ENCODE peak calls at places on chromosomes 2 and 18, in ten cellular contexts. One of them, this sample, is unnamed.

GRCh38 chr2:176130153-176130916 is 830 bp downstream of the HOXD8 start:
- DNase-seq in tibial artery: no peak
- DNase-seq in aorta: no peak
- DNase-seq in adrenal gland: peak; percentile 75
- DNase-seq in IMR-90: no peak
- DNase-seq in CD8-positive, alpha-beta T cell: no peak
- DNase-seq in breast epithelium: no peak
- DNase-seq in right atrium auricular region: no peak
- DNase-seq in WERI-Rb-1: no peak
- DNase-seq in sigmoid colon: peak; percentile 86
- DNase-seq in this sample: peak; percentile 45

GRCh38 chr2:236180831-236181453 is 12.8 kb upstream of the GBX2 start:
- DNase-seq in tibial artery: no peak
- DNase-seq in aorta: no peak
- DNase-seq in adrenal gland: peak; percentile 52
- DNase-seq in IMR-90: peak; percentile 65
- DNase-seq in CD8-positive, alpha-beta T cell: no peak
- DNase-seq in breast epithelium: no peak
- DNase-seq in right atrium auricular region: no peak
- DNase-seq in WERI-Rb-1: peak; percentile 69
- DNase-seq in sigmoid colon: peak; percentile 66
- DNase-seq in this sample: peak; percentile 87

GRCh38 chr2:237164474-237165047 is 78.9 kb downstream of the COPS8 start:
- DNase-seq in tibial artery: no peak
- DNase-seq in aorta: no peak
- DNase-seq in adrenal gland: no peak
- DNase-seq in IMR-90: no peak
- DNase-seq in CD8-positive, alpha-beta T cell: no peak
- DNase-seq in breast epithelium: no peak
- DNase-seq in right atrium auricular region: no peak
- DNase-seq in WERI-Rb-1: no peak
- DNase-seq in sigmoid colon: no peak
- DNase-seq in this sample: no peak

GRCh38 chr2:147399011-147399410 is 445.8 kb upstream of the ACVR2A start:
- DNase-seq in tibial artery: no peak
- DNase-seq in aorta: no peak
- DNase-seq in adrenal gland: no peak
- DNase-seq in IMR-90: no peak
- DNase-seq in CD8-positive, alpha-beta T cell: no peak
- DNase-seq in breast epithelium: no peak
- DNase-seq in right atrium auricular region: no peak
- DNase-seq in WERI-Rb-1: no peak
- DNase-seq in sigmoid colon: no peak
- DNase-seq in this sample: no peak

GRCh38 chr2:283996-284794 is 3.7 kb downstream of the ALKAL2 start:
- DNase-seq in tibial artery: no peak
- DNase-seq in aorta: no peak
- DNase-seq in adrenal gland: no peak
- DNase-seq in IMR-90: peak; percentile 52
- DNase-seq in CD8-positive, alpha-beta T cell: no peak
- DNase-seq in breast epithelium: no peak
- DNase-seq in right atrium auricular region: no peak
- DNase-seq in WERI-Rb-1: no peak
- DNase-seq in sigmoid colon: no peak
- DNase-seq in this sample: no peak

GRCh38 chr2:173076557-173077345 is 1.1 kb downstream of the MAP3K20 start:
- DNase-seq in tibial artery: peak; percentile 56
- DNase-seq in aorta: peak; percentile 66
- DNase-seq in adrenal gland: peak; percentile 52
- DNase-seq in IMR-90: peak; percentile 48
- DNase-seq in CD8-positive, alpha-beta T cell: no peak
- DNase-seq in breast epithelium: peak; percentile 48
- DNase-seq in right atrium auricular region: no peak
- DNase-seq in WERI-Rb-1: peak; percentile 27
- DNase-seq in sigmoid colon: peak; percentile 74
- DNase-seq in this sample: peak; percentile 71

GRCh38 chr2:220966636-220967035 is 605.5 kb downstream of the EPHA4 start:
- DNase-seq in tibial artery: no peak
- DNase-seq in aorta: no peak
- DNase-seq in adrenal gland: no peak
- DNase-seq in IMR-90: peak; percentile 91
- DNase-seq in CD8-positive, alpha-beta T cell: no peak
- DNase-seq in breast epithelium: no peak
- DNase-seq in right atrium auricular region: no peak
- DNase-seq in WERI-Rb-1: no peak
- DNase-seq in sigmoid colon: no peak
- DNase-seq in this sample: peak; percentile 68

GRCh38 chr2:215728504-215729065 is 284.8 kb downstream of the MREG start:
- DNase-seq in tibial artery: peak; percentile 77
- DNase-seq in aorta: peak; percentile 70
- DNase-seq in adrenal gland: peak; percentile 22
- DNase-seq in IMR-90: peak; percentile 95
- DNase-seq in CD8-positive, alpha-beta T cell: no peak
- DNase-seq in breast epithelium: no peak
- DNase-seq in right atrium auricular region: no peak
- DNase-seq in WERI-Rb-1: no peak
- DNase-seq in sigmoid colon: no peak
- DNase-seq in this sample: peak; percentile 92

GRCh38 chr2:106065983-106066826 is 127.9 kb downstream of the UXS1 start:
- DNase-seq in tibial artery: no peak
- DNase-seq in aorta: no peak
- DNase-seq in adrenal gland: no peak
- DNase-seq in IMR-90: no peak
- DNase-seq in CD8-positive, alpha-beta T cell: no peak
- DNase-seq in breast epithelium: no peak
- DNase-seq in right atrium auricular region: no peak
- DNase-seq in WERI-Rb-1: no peak
- DNase-seq in sigmoid colon: no peak
- DNase-seq in this sample: no peak

GRCh38 chr2:8552264-8552913 is 129.5 kb upstream of the ID2 start:
- DNase-seq in tibial artery: no peak
- DNase-seq in aorta: peak; percentile 25
- DNase-seq in adrenal gland: no peak
- DNase-seq in IMR-90: no peak
- DNase-seq in CD8-positive, alpha-beta T cell: no peak
- DNase-seq in breast epithelium: no peak
- DNase-seq in right atrium auricular region: no peak
- DNase-seq in WERI-Rb-1: no peak
- DNase-seq in sigmoid colon: peak; percentile 29
- DNase-seq in this sample: no peak
- H3K4me3 ChIP-seq in tibial artery: no peak overlapping the region
- H3K4me3 ChIP-seq in aorta: no peak overlapping the region
- H3K4me3 ChIP-seq in adrenal gland: no peak overlapping the region
- H3K4me3 ChIP-seq in IMR-90: no peak overlapping the region
- H3K4me3 ChIP-seq in CD8-positive, alpha-beta T cell: no peak overlapping the region
- H3K4me3 ChIP-seq in breast epithelium: no peak overlapping the region
- H3K4me3 ChIP-seq in right atrium auricular region: no peak overlapping the region
- H3K4me3 ChIP-seq in WERI-Rb-1: no peak overlapping the region
- H3K4me3 ChIP-seq in sigmoid colon: no peak overlapping the region
- H3K4me3 ChIP-seq in this sample: no peak overlapping the region

GRCh38 chr18:49948975-49949374 is 135.6 kb upstream of the ACAA2 start:
- DNase-seq in tibial artery: no peak
- DNase-seq in aorta: no peak
- DNase-seq in adrenal gland: no peak
- DNase-seq in IMR-90: no peak
- DNase-seq in CD8-positive, alpha-beta T cell: no peak
- DNase-seq in breast epithelium: no peak
- DNase-seq in right atrium auricular region: no peak
- DNase-seq in WERI-Rb-1: no peak
- DNase-seq in sigmoid colon: no peak
- DNase-seq in this sample: no peak
- H3K9me3 ChIP-seq in tibial artery: no peaks in the 10 kb centered on the region
- H3K9me3 ChIP-seq in aorta: no peaks in the 10 kb centered on the region
- H3K9me3 ChIP-seq in adrenal gland: no peaks in the 10 kb centered on the region
- H3K9me3 ChIP-seq in IMR-90: no peaks in the 10 kb centered on the region
- H3K9me3 ChIP-seq in CD8-positive, alpha-beta T cell: no peaks in the 10 kb centered on the region
- H3K9me3 ChIP-seq in breast epithelium: no peaks in the 10 kb centered on the region
- H3K9me3 ChIP-seq in right atrium auricular region: no peaks in the 10 kb centered on the region
- H3K9me3 ChIP-seq in WERI-Rb-1: no peaks in the 10 kb centered on the region
- H3K9me3 ChIP-seq in sigmoid colon: no peaks in the 10 kb centered on the region
- H3K9me3 ChIP-seq in this sample: no peaks in the 10 kb centered on the region

GRCh38 chr2:200459101-200459500 is 50.8 kb downstream of the KCTD18 start:
- DNase-seq in tibial artery: no peak
- DNase-seq in aorta: no peak
- DNase-seq in adrenal gland: no peak
- DNase-seq in IMR-90: no peak
- DNase-seq in CD8-positive, alpha-beta T cell: no peak
- DNase-seq in breast epithelium: no peak
- DNase-seq in right atrium auricular region: no peak
- DNase-seq in WERI-Rb-1: no peak
- DNase-seq in sigmoid colon: no peak
- DNase-seq in this sample: no peak
- H3K4me3 ChIP-seq in tibial artery: no peak overlapping the region
- H3K4me3 ChIP-seq in aorta: no peak overlapping the region
- H3K4me3 ChIP-seq in adrenal gland: no peak overlapping the region
- H3K4me3 ChIP-seq in IMR-90: no peak overlapping the region
- H3K4me3 ChIP-seq in CD8-positive, alpha-beta T cell: no peak overlapping the region
- H3K4me3 ChIP-seq in breast epithelium: no peak overlapping the region
- H3K4me3 ChIP-seq in right atrium auricular region: no peak overlapping the region
- H3K4me3 ChIP-seq in WERI-Rb-1: no peak overlapping the region
- H3K4me3 ChIP-seq in sigmoid colon: no peak overlapping the region
- H3K4me3 ChIP-seq in this sample: no peak overlapping the region

GRCh38 chr2:240355962-240356361 is 79.5 kb upstream of the GPC1 start:
- DNase-seq in tibial artery: no peak
- DNase-seq in aorta: no peak
- DNase-seq in adrenal gland: no peak
- DNase-seq in IMR-90: no peak
- DNase-seq in CD8-positive, alpha-beta T cell: no peak
- DNase-seq in breast epithelium: no peak
- DNase-seq in right atrium auricular region: no peak
- DNase-seq in WERI-Rb-1: no peak
- DNase-seq in sigmoid colon: no peak
- DNase-seq in this sample: no peak
- H3K9me3 ChIP-seq in tibial artery: peaks cover 9% of the 10 kb centered on the region
- H3K9me3 ChIP-seq in aorta: no peaks in the 10 kb centered on the region
- H3K9me3 ChIP-seq in adrenal gland: no peaks in the 10 kb centered on the region
- H3K9me3 ChIP-seq in IMR-90: peaks cover 19% of the 10 kb centered on the region
- H3K9me3 ChIP-seq in CD8-positive, alpha-beta T cell: no peaks in the 10 kb centered on the region
- H3K9me3 ChIP-seq in breast epithelium: peaks cover 19% of the 10 kb centered on the region
- H3K9me3 ChIP-seq in right atrium auricular region: peaks cover 13% of the 10 kb centered on the region
- H3K9me3 ChIP-seq in WERI-Rb-1: peaks cover 12% of the 10 kb centered on the region
- H3K9me3 ChIP-seq in sigmoid colon: peaks cover 8% of the 10 kb centered on the region
- H3K9me3 ChIP-seq in this sample: peaks cover 21% of the 10 kb centered on the region

DNA sequence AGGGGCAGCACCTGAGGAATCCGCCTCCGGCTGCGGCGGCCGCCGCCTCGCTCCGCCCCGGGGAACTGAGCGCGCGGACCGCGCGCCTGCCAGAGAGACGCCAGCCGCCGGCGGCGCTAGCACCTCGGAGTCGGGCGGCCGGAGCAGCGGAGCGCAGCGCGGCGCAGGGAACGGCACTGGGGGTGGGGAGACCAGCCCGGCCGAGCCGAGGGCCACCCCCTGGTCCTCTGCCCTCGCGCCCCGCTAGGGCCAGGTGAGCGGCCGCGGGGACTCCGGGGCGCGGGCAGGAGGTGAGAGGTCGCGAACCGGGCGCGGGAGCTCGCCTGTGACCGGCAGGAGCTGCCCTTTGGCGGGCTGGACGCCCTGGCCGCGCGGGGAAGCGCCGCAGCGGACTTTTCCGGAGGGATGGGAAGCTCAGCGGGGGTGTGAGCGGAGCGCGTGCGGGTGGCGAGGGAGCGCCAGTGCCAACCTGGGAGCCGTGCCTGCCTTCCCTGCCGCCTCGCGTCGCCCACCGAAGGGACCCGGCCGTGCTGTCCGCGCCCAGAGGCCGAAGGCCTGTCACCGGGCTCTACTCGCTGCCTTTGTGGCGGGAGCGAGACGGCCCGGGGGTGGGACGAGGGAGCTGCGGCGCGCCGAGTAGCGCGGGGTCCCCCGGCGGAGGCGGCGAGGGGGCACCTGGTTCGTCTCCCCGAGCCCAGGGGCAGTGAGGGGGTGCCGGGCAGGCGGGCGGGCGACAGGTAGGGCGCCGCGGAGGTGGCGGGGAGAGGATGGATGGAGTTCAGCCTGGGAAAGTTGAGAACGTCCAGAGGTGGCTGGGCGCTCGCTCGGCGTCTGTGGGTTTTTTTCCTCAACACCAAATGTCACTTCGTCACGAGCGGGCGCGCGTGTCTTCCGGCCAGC is at the start of gene GREB1L:
- DNase-seq in tibial artery: no peak
- DNase-seq in aorta: peak; percentile 68
- DNase-seq in adrenal gland: peak; percentile 17
- DNase-seq in IMR-90: no peak
- DNase-seq in CD8-positive, alpha-beta T cell: no peak
- DNase-seq in breast epithelium: no peak
- DNase-seq in right atrium auricular region: no peak
- DNase-seq in WERI-Rb-1: peak; percentile 78
- DNase-seq in sigmoid colon: no peak
- DNase-seq in this sample: peak; percentile 89
- H3K4me3 ChIP-seq in tibial artery: peak within 1 kb of the TSS; percentile 77
- H3K4me3 ChIP-seq in aorta: peak within 1 kb of the TSS; percentile 80
- H3K4me3 ChIP-seq in adrenal gland: no peak within 1 kb of the TSS
- H3K4me3 ChIP-seq in IMR-90: peak within 1 kb of the TSS; percentile 30
- H3K4me3 ChIP-seq in CD8-positive, alpha-beta T cell: no peak within 1 kb of the TSS
- H3K4me3 ChIP-seq in breast epithelium: peak within 1 kb of the TSS; percentile 58
- H3K4me3 ChIP-seq in right atrium auricular region: peak within 1 kb of the TSS; percentile 57
- H3K4me3 ChIP-seq in WERI-Rb-1: peak within 1 kb of the TSS; percentile 70
- H3K4me3 ChIP-seq in sigmoid colon: peak within 1 kb of the TSS; percentile 66
- H3K4me3 ChIP-seq in this sample: peak within 1 kb of the TSS; percentile 91

GRCh38 chr2:218009191-218010114 is 6.7 kb upstream of the TNS1 start:
- DNase-seq in tibial artery: no peak
- DNase-seq in aorta: no peak
- DNase-seq in adrenal gland: no peak
- DNase-seq in IMR-90: no peak
- DNase-seq in CD8-positive, alpha-beta T cell: no peak
- DNase-seq in breast epithelium: no peak
- DNase-seq in right atrium auricular region: no peak
- DNase-seq in WERI-Rb-1: no peak
- DNase-seq in sigmoid colon: no peak
- DNase-seq in this sample: peak; percentile 19
- H3K9me3 ChIP-seq in tibial artery: no peaks in the 10 kb centered on the region
- H3K9me3 ChIP-seq in aorta: no peaks in the 10 kb centered on the region
- H3K9me3 ChIP-seq in adrenal gland: no peaks in the 10 kb centered on the region
- H3K9me3 ChIP-seq in IMR-90: no peaks in the 10 kb centered on the region
- H3K9me3 ChIP-seq in CD8-positive, alpha-beta T cell: no peaks in the 10 kb centered on the region
- H3K9me3 ChIP-seq in breast epithelium: no peaks in the 10 kb centered on the region
- H3K9me3 ChIP-seq in right atrium auricular region: no peaks in the 10 kb centered on the region
- H3K9me3 ChIP-seq in WERI-Rb-1: no peaks in the 10 kb centered on the region
- H3K9me3 ChIP-seq in sigmoid colon: no peaks in the 10 kb centered on the region
- H3K9me3 ChIP-seq in this sample: no peaks in the 10 kb centered on the region

DNA sequence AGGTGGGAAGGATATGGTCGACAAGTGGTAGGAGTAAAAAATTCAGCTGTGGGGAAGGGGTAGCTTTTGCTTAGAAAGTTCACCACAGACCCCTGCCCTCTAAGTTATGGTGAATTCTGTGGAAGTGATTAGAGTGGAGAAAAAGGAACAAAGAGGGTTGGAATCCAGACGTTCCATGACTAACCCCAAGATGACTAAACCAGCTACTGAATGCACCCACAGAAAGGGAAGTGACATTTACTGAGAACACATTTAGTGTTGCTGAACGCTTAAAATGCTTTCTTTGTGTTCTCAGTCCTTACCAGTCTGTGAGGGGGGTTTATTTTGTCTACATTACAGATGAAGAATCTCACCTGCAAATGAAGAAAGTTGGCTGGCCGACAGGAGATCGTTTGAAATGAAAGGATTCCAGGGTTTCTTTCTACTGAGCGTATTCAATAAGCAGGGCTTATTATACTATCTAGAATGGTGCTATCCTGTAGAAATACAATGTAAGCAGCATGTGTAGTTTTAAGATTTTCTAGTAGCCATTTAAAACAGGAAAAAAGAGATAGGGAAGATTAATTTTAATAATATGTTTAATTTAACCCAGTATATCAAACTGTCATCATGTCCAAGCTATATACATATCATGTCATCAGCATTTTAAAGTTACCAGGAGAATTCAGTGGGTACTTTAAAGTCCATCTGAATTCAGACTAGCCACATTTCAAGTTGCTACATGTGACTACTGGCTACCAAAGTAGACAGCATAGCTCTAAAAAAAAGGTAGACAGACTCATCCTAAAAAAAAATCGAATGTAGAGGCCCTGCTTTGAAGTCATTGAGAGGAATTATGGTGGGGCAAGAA is 60.1 kb downstream of the LIMS1 start:
- DNase-seq in tibial artery: no peak
- DNase-seq in aorta: no peak
- DNase-seq in adrenal gland: no peak
- DNase-seq in IMR-90: peak; percentile 93
- DNase-seq in CD8-positive, alpha-beta T cell: no peak
- DNase-seq in breast epithelium: no peak
- DNase-seq in right atrium auricular region: no peak
- DNase-seq in WERI-Rb-1: no peak
- DNase-seq in sigmoid colon: no peak
- DNase-seq in this sample: peak; percentile 81
- H3K4me3 ChIP-seq in tibial artery: no peak overlapping the region
- H3K4me3 ChIP-seq in aorta: no peak overlapping the region
- H3K4me3 ChIP-seq in adrenal gland: no peak overlapping the region
- H3K4me3 ChIP-seq in IMR-90: no peak overlapping the region
- H3K4me3 ChIP-seq in CD8-positive, alpha-beta T cell: no peak overlapping the region
- H3K4me3 ChIP-seq in breast epithelium: no peak overlapping the region
- H3K4me3 ChIP-seq in right atrium auricular region: no peak overlapping the region
- H3K4me3 ChIP-seq in WERI-Rb-1: no peak overlapping the region
- H3K4me3 ChIP-seq in sigmoid colon: no peak overlapping the region
- H3K4me3 ChIP-seq in this sample: peak overlapping the region; percentile 36